ENCODE peak calls at places on chromosomes 12 and 14, in five cellular contexts. U, X, V, R and G are unnamed samples.

GRCh38 chr12:66269757-66270383 is 32.4 kb upstream of the HELB start:
- DNase-seq in U (peak; percentile 47), X (peak; percentile 40), V (peak; percentile 36), R (peak; percentile 5), G (peak; percentile 89)

GRCh38 chr14:76958975-76959710 is 69.4 kb downstream of the IRF2BPL start:
- DNase-seq in U (no peak), X (peak; percentile 81), V (peak; percentile 82), R (peak; percentile 79), G (no peak)

GRCh38 chr14:39641224-39641623 is 209.0 kb upstream of the FBXO33 start:
- DNase-seq in U (no peak), X (no peak), V (no peak), R (no peak), G (no peak)

GRCh38 chr14:23172096-23172495 is 11.4 kb downstream of the SLC7A8 start:
- DNase-seq in U (no peak), X (no peak), V (no peak), R (no peak), G (no peak)

GRCh38 chr12:12008232-12008850 is 62.4 kb upstream of the BCL2L14 start:
- DNase-seq in U (no peak), X (no peak), V (no peak), R (no peak), G (peak; percentile 41)

GRCh38 chr12:120249266-120249874 is 16.2 kb downstream of the PXN start:
- DNase-seq in U (no peak), X (no peak), V (peak; percentile 60), R (no peak), G (no peak)

GRCh38 chr12:121652767-121653497 is 16.5 kb downstream of the MORN3 start:
- DNase-seq in U (no peak), X (peak; percentile 27), V (no peak), R (no peak), G (peak; percentile 35)

GRCh38 chr12:123336530-123336929 is 28.1 kb downstream of the SBNO1 start:
- DNase-seq in U (no peak), X (no peak), V (no peak), R (no peak), G (no peak)

GRCh38 chr14:103688906-103689902 is 26.0 kb downstream of the XRCC3 start:
- DNase-seq in U (no peak), X (no peak), V (no peak), R (peak; percentile 53), G (no peak)

GRCh38 chr12:125280482-125281377 is 215.5 kb downstream of the AACS start:
- DNase-seq in U (peak; percentile 18), X (no peak), V (peak; percentile 19), R (no peak), G (peak; percentile 93)

GRCh38 chr14:104548802-104549535 is 30.6 kb upstream of the C14orf180 start:
- DNase-seq in U (no peak), X (no peak), V (no peak), R (no peak), G (no peak)

GRCh38 chr14:28652782-28653181 is 113.8 kb upstream of the FOXG1 start:
- DNase-seq in U (peak; percentile 13), X (no peak), V (no peak), R (no peak), G (no peak)

GRCh38 chr14:26595922-26596721 is 1.7 kb downstream of the NOVA1 start:
- DNase-seq in U (no peak), X (no peak), V (no peak), R (no peak), G (no peak)

GRCh38 chr12:116927244-116927940 is 16.6 kb downstream of the FBXW8 start:
- DNase-seq in U (no peak), X (no peak), V (no peak), R (no peak), G (no peak)

GRCh38 chr14:77053046-77053841 is 24.7 kb upstream of the IRF2BPL start:
- DNase-seq in U (no peak), X (peak; percentile 70), V (peak; percentile 78), R (no peak), G (peak; percentile 92)

GRCh38 chr14:63493246-63493645 is 49.9 kb downstream of the PPP2R5E start:
- DNase-seq in U (no peak), X (no peak), V (peak; percentile 29), R (no peak), G (peak; percentile 61)

GRCh38 chr12:130948136-130948535 is 5.6 kb upstream of the ADGRD1 start:
- DNase-seq in U (no peak), X (no peak), V (peak; percentile 54), R (no peak), G (peak; percentile 94)

GRCh38 chr14:97266653-97267052 is 469.5 kb downstream of the VRK1 start:
- DNase-seq in U (peak; percentile 8), X (peak; percentile 10), V (no peak), R (no peak), G (peak; percentile 45)

GRCh38 chr12:108729612-108730336 is 1.5 kb downstream of the CORO1C start:
- DNase-seq in U (no peak), X (peak; percentile 37), V (peak; percentile 76), R (no peak), G (no peak)

GRCh38 chr12:43540474-43540873 is 11.5 kb downstream of the ADAMTS20 start:
- DNase-seq in U (no peak), X (no peak), V (no peak), R (no peak), G (no peak)

DNA sequence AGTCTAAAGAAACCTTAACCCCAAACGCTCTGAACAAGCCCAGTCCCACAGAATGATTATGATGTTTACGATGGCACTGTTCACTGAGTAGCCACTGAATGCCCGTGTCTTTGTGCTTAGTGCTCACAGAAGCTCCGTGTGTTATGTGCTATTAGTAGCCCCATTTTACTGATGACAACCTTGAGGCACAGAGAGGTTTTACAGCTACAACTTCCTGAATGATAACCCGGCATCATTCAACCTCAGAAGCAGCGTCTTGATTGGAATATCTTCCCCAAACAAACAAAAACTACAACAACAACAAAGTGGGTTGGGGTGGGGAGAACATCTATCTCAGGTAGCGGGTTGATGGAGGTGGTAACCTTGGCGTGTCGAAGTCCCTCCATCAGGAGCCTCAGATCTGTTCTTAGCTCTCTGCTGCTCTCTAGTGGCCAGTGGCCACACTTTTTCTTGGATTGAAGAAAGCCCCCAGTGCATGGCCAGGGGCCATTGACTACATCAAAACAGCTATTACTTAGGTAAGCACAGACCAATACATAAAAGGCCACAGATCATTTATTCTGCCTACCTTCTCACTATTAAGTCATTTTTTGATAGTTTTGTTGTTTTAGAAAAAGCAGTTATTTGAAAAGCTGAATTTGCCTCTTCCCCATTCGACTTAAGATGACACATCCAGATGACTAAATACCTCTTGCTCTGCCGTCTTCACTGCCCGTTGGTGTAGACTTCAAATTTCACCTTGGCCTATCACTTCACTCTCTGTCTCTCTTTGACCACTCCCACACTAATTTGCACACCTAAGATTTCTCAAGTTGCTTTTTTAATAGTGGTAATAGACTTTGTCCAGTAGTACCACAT is 376.9 kb downstream of the GALC start:
- DNase-seq in U (peak; percentile 38), X (peak; percentile 44), V (peak; percentile 44), R (no peak), G (peak; percentile 86)
- TF ChIP-seq JUNB in U (no peak), X (no peak), V (no peak), R (no peak), G (no peak)

GRCh38 chr14:65079788-65080187 is 22.5 kb downstream of the MAX start:
- DNase-seq in U (no peak), X (no peak), V (no peak), R (no peak), G (no peak)

GRCh38 chr14:65075628-65076325 is 26.5 kb downstream of the MAX start:
- DNase-seq in U (no peak), X (no peak), V (no peak), R (no peak), G (no peak)

GRCh38 chr14:65079201-65079600 is 23.1 kb downstream of the MAX start:
- DNase-seq in U (no peak), X (no peak), V (no peak), R (no peak), G (no peak)

GRCh38 chr14:65074449-65075155 is 27.7 kb downstream of the MAX start:
- DNase-seq in U (no peak), X (no peak), V (no peak), R (no peak), G (no peak)

DNA sequence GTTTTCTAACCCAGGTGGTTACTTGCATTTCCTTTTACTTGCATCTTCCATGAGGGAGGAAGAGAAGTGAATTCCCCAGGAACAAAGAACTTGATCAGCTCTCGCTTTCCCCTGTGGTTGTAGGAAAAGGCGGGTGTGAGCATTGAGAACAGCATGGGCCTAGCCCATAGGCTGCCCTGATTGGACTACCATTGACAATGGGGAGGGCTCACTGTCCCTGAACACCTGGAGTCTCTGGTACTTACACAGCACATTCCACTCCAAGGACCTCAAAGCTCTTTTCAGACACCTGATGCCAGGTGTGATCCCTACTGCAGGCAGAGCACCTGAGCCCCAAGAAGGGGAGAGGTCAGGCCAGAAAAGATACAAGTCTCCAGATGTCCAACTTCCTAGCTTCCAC is 25.0 kb downstream of the MAX start:
- DNase-seq in U (no peak), X (no peak), V (no peak), R (no peak), G (peak; percentile 44)
- H3K4me1 ChIP-seq in U (no peaks in the 10 kb centered on the region), X (peaks cover 35% of the 10 kb centered on the region), V (peaks cover 38% of the 10 kb centered on the region), R (no peaks in the 10 kb centered on the region), G (no peaks in the 10 kb centered on the region)

GRCh38 chr14:100294963-100295330 is 11.3 kb downstream of the SLC25A29 start:
- DNase-seq in U (no peak), X (no peak), V (no peak), R (no peak), G (no peak)
- TF ChIP-seq JUNB in U (no peak), X (no peak), V (no peak), R (no peak), G (no peak)

GRCh38 chr12:6355491-6356373 is 13.9 kb upstream of the TNFRSF1A start:
- DNase-seq in U (no peak), X (no peak), V (no peak), R (no peak), G (peak; percentile 86)

GRCh38 chr12:6356374-6356820 is 14.5 kb upstream of the TNFRSF1A start:
- DNase-seq in U (no peak), X (no peak), V (no peak), R (no peak), G (no peak)

GRCh38 chr12:6354539-6355393 is 12.9 kb upstream of the TNFRSF1A start:
- DNase-seq in U (no peak), X (no peak), V (no peak), R (no peak), G (no peak)

GRCh38 chr12:6351622-6352021 is 9.7 kb upstream of the TNFRSF1A start:
- DNase-seq in U (no peak), X (no peak), V (no peak), R (no peak), G (no peak)

DNA sequence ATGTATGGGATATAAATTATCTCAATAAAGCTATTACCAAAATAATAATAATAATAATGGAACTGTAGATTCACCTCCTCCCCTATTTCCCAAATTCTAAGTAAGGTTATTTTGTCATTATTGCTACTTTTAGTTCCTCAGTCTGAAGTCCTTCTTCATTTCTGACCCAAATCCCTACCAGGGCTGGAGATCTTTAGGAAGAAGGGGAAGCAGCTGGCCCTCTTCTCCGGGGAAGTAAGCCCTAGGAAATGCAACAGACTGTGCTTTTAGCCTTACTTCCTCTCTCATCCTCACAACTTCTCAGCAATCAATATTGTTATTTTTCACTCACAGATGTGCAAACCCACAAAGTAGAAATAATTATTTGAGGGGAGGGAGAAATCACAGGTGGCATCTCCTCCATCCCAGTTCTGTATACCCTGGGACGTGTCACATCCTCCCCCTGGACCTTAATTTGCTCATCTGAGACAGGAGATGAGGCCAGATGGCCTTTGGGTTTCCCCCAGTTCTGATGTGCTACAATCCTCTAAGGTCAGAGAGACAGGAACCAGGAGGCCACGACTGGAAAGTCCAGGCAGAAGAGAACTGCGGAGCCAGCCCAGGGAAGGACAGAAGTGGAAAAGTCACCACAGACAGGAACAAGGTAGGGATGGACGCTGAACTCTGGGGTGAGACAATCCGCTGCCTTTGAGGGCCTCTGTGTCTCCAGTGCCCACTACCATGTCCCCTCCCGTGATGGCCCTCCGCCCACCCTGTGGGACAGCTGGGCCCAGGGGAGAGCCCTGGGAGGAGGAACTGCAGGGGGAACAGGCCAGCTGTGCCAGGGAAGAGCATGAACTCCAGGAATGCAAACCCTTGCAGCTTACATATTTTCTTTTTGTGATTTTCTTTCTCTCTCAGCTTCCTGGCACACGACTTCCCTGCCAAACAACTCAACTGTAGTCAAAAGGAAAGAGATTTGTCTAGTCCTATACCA is 10.6 kb upstream of the TNFRSF1A start:
- DNase-seq in U (no peak), X (no peak), V (no peak), R (no peak), G (no peak)
- H3K4me1 ChIP-seq in U (no peaks in the 10 kb centered on the region), X (peaks cover 53% of the 10 kb centered on the region), V (no peaks in the 10 kb centered on the region), R (no peaks in the 10 kb centered on the region), G (peaks cover 7% of the 10 kb centered on the region)